ENCODE peak calls at places on chromosomes 11 and 22, in four cellular contexts. L is activated CD4-positive, alpha-beta T cell treated with anti-CD3 and anti-CD28 coated beads for 4 hours; E is activated CD4-positive, CD25-positive, alpha-beta regulatory T cell; C is NCI-H82. V is an unnamed sample.

GRCh38 chr11:79922641-79923040 is 481.8 kb upstream of the TENM4 start:
- DNase-seq in C (no peak), E (no peak), L (no peak), V (no peak)

GRCh38 chr22:38148252-38148651 is 33.4 kb downstream of the PLA2G6 start:
- DNase-seq in L (no peak), E (no peak), C (no peak), V (no peak)

GRCh38 chr11:121437018-121437685 is 15.0 kb upstream of the SORL1 start:
- DNase-seq in C (no peak), L (no peak), E (no peak), V (no peak)

GRCh38 chr11:85628771-85629341 is 463 bp downstream of the TMEM126B start:
- DNase-seq in C (no peak), L (peak), E (no peak), V (no peak)

GRCh38 chr11:2932850-2933251 is 3.6 kb upstream of the PHLDA2 start:
- DNase-seq in L (no peak), C (no peak), E (no peak), V (no peak)

GRCh38 chr11:69088676-69089146 is 40.0 kb downstream of the TPCN2 start:
- DNase-seq in E (peak), L (peak), C (peak), V (peak)

GRCh38 chr22:46703996-46704370 is 34.1 kb downstream of the CERK start:
- DNase-seq in E (no peak), L (no peak), C (no peak), V (no peak)

GRCh38 chr11:2574553-2575535 is 125.0 kb downstream of the KCNQ1OT1 start:
- DNase-seq in E (no peak), C (no peak), L (no peak), V (no peak)

GRCh38 chr11:33912405-33913361 is 20.8 kb upstream of the LMO2 start:
- DNase-seq in C (peak), E (no peak), L (no peak), V (peak)

GRCh38 chr11:117010808-117011540 is 87.3 kb downstream of the SIK3 start:
- DNase-seq in C (no peak), L (no peak), E (no peak), V (no peak)

GRCh38 chr11:126628790-126629621 is 273.5 kb downstream of the ST3GAL4 start:
- DNase-seq in E (no peak), C (no peak), L (no peak), V (no peak)

GRCh38 chr11:13335319-13335718 is 57.7 kb downstream of the BMAL1 start:
- DNase-seq in C (peak), E (peak), L (peak), V (peak)

GRCh38 chr11:67351275-67352005 is 1.9 kb downstream of the POLD4 start:
- DNase-seq in C (peak), E (peak), L (peak), V (peak)

GRCh38 chr22:42315392-42315756 is 44.9 kb upstream of the TCF20 start:
- DNase-seq in L (no peak), C (no peak), E (no peak), V (no peak)

GRCh38 chr11:64153831-64154230 is 12.1 kb downstream of the MACROD1 start:
- DNase-seq in L (no peak), E (no peak), C (no peak), V (no peak)

GRCh38 chr22:29156507-29156906 is 49.2 kb upstream of the EMID1 start:
- DNase-seq in L (no peak), E (no peak), C (no peak), V (no peak)

GRCh38 chr11:71446942-71447688 is 1.1 kb downstream of the DHCR7 start:
- DNase-seq in E (no peak), C (no peak), L (no peak), V (no peak)

GRCh38 chr11:72058416-72059034 is 21.8 kb downstream of the NUMA1 start:
- DNase-seq in E (no peak), L (no peak), C (no peak), V (no peak)

GRCh38 chr11:27371490-27371889 is 8.5 kb upstream of the CCDC34 start:
- DNase-seq in E (no peak), C (no peak), L (no peak), V (no peak)

GRCh38 chr11:14258177-14258935 is 100.6 kb downstream of the RRAS2 start:
- DNase-seq in L (no peak), C (peak), E (no peak), V (no peak)

GRCh38 chr11:28123151-28123571 is 15.0 kb downstream of the METTL15 start:
- DNase-seq in C (no peak), E (no peak), L (no peak), V (no peak)

GRCh38 chr11:16809901-16810668 is 71.6 kb downstream of the C11orf58 start:
- DNase-seq in E (no peak), L (no peak), C (no peak), V (no peak)

GRCh38 chr11:12089041-12089440 is 21.3 kb upstream of the MICAL2 start:
- DNase-seq in C (no peak), L (no peak), E (no peak), V (no peak)

GRCh38 chr11:10305262-10305963 is 540 bp downstream of the ADM start:
- DNase-seq in E (no peak), C (peak), L (no peak), V (peak)

GRCh38 chr11:13010737-13011342 is 1.7 kb downstream of the RASSF10 start:
- DNase-seq in E (no peak), L (no peak), C (peak), V (no peak)

V was measured in D341Med.